ENCODE peak calls at places on chromosome 17, in five cellular contexts. S, Y, O, N and M are unnamed samples. For H3K4me1, the result is how much of the 10 kb centered on the place peaks cover.

GRCh38 chr17:41434313-41434895 is 6.4 kb downstream of the KRT38 start:
- DNase-seq in S (no peak), Y (no peak), O (no peak), N (no peak), M (no peak)

GRCh38 chr17:17722906-17723353 is 41.7 kb downstream of the RAI1 start:
- DNase-seq in S (no peak), Y (no peak), O (no peak), N (no peak), M (no peak)

GRCh38 chr17:82866521-82867214 is 26.8 kb upstream of the ZNF750 start:
- DNase-seq in S (no peak), Y (no peak), O (no peak), N (no peak), M (no peak)

GRCh38 chr17:69909389-69909788 is 165.6 kb upstream of the KCNJ16 start:
- DNase-seq in S (peak), Y (no peak), O (no peak), N (no peak), M (no peak)

GRCh38 chr17:77208856-77209255 is 68.1 kb downstream of the SEC14L1 start:
- DNase-seq in S (no peak), Y (no peak), O (no peak), N (no peak), M (no peak)

GRCh38 chr17:77909236-77909635 is 49.3 kb upstream of the TNRC6C start:
- DNase-seq in S (no peak), Y (no peak), O (no peak), N (no peak), M (no peak)

GRCh38 chr17:4483012-4483840 is 15.5 kb upstream of the SPNS2 start:
- DNase-seq in S (peak), Y (peak), O (no peak), N (no peak), M (no peak)

GRCh38 chr17:36512641-36513040 is 22.0 kb downstream of the MYO19 start:
- DNase-seq in S (no peak), Y (no peak), O (no peak), N (no peak), M (no peak)

GRCh38 chr17:28774206-28774605 is 30.4 kb downstream of the TRAF4 start:
- DNase-seq in S (no peak), Y (no peak), O (no peak), N (no peak), M (no peak)

GRCh38 chr17:39591958-39592954 is 15.5 kb downstream of the NEUROD2 start:
- DNase-seq in S (peak), Y (peak), O (no peak), N (no peak), M (peak)

GRCh38 chr17:7177210-7177953 is 1.8 kb downstream of the ASGR1 start:
- DNase-seq in S (peak), Y (peak), O (peak), N (peak), M (peak)

GRCh38 chr17:7176870-7177209 is 2.3 kb downstream of the ASGR1 start:
- DNase-seq in S (no peak), Y (no peak), O (no peak), N (no peak), M (no peak)

GRCh38 chr17:7178973-7179316 is 225 bp downstream of the ASGR1 start:
- DNase-seq in S (no peak), Y (no peak), O (no peak), N (no peak), M (no peak)

GRCh38 chr17:7179317-7180254 is at the start of gene ASGR1:
- DNase-seq in S (no peak), Y (no peak), O (no peak), N (no peak), M (no peak)

GRCh38 chr17:7177954-7178477 is 1.2 kb downstream of the ASGR1 start:
- DNase-seq in S (no peak), Y (no peak), O (no peak), N (no peak), M (peak)
- H3K27ac ChIP-seq in S (no peak), Y (no peak), O (no peak), N (no peak), M (no peak)

GRCh38 chr17:10328971-10329923 is 43.6 kb downstream of the MYH13 start:
- DNase-seq in S (no peak), Y (no peak), O (no peak), N (no peak), M (no peak)
- H3K4me1 ChIP-seq in S (under half), Y (under half), O (under half), N (under half), M (under half)

GRCh38 chr17:57806083-57806830 is 43.6 kb downstream of the MRPS23 start:
- DNase-seq in S (no peak), Y (no peak), O (no peak), N (no peak), M (no peak)

GRCh38 chr17:57809879-57810278 is 40.0 kb downstream of the MRPS23 start:
- DNase-seq in S (no peak), Y (no peak), O (no peak), N (no peak), M (no peak)

GRCh38 chr17:57811633-57812280 is 38.1 kb downstream of the MRPS23 start:
- DNase-seq in S (no peak), Y (no peak), O (no peak), N (no peak), M (no peak)

GRCh38 chr17:57810740-57811632 is 38.9 kb downstream of the MRPS23 start:
- DNase-seq in S (peak), Y (peak), O (no peak), N (no peak), M (no peak)

GRCh38 chr17:57808882-57809281 is 41.0 kb downstream of the MRPS23 start:
- DNase-seq in S (no peak), Y (no peak), O (no peak), N (no peak), M (no peak)
- H3K27ac ChIP-seq in S (no peak), Y (no peak), O (no peak), N (no peak), M (no peak)

DNA sequence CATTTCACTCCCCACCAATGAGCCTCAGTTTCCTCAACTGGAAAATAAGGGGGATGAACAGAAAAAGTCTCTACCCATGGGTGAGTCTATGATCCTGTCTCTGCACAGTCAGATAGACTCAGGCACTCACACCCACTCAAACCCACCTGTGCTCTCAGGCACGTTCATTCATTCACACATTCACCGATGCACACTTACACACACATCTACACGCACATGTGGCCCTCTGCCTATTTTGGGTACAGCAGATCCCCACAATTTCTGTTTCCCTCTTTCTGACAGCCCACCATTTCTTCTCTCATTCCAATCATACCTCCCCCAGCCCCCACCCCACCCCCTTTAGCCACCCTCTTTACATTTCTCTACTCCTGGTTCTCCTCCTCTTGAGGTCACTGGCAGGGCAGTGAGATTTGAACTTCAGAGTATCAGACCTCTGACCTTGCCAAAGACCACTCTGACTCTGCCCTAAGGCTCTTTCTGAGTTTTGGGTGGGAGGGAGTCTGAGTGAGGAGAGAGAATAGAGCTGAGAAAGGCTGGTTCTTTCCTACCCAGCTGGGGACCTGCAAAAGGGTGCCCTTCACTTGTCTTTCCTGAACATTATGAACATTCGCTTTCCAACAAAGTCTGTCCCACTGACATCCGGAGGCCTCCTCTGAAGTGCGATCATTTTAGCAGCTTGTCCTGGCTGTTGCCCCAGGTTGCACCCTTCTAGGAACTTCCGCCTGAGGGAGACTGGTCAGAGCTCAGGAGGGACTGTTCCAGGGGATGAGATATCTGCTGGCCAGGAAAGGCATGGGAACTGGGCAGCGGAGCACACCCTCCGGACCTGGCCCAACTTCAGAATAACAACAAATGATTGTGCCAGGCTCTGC is 10.1 kb upstream of the COL1A1 start:
- DNase-seq in S (no peak), Y (no peak), O (no peak), N (no peak), M (no peak)
- H3K4me1 ChIP-seq in S (under half), Y (under half), O (under half), N (under half), M (under half)